ENCODE peak calls at places on chromosomes 4 and X, in six cellular contexts. D is SJSA1, M is aorta, I is left lung, A is gastrocnemius medialis, R is HCT116. Q is an unnamed sample.

GRCh38 chr4:139145552-139145932 is 31.5 kb downstream of the ELF2 start:
- DNase-seq in D (no peak), M (no peak), I (no peak), A (no peak), R (no peak), Q (no peak)

GRCh38 chrX:119981286-119982070 is 37.9 kb upstream of the NKAP start:
- DNase-seq in D (no peak), M (no peak), I (no peak), A (no peak), R (peak), Q (no peak)

GRCh38 chr4:102552781-102553180 is 51.6 kb downstream of the NFKB1 start:
- DNase-seq in D (no peak), M (no peak), I (no peak), A (no peak), R (no peak), Q (no peak)

GRCh38 chrX:134431894-134432293 is 28.1 kb upstream of the HPRT1 start:
- DNase-seq in D (no peak), M (no peak), I (no peak), A (no peak), R (no peak), Q (no peak)

GRCh38 chrX:122641826-122642225 is 542.3 kb upstream of the GRIA3 start:
- DNase-seq in D (no peak), M (no peak), I (no peak), A (no peak), R (no peak), Q (no peak)

GRCh38 chr4:144355809-144356757 is 215.6 kb upstream of the GYPA start:
- DNase-seq in D (peak), M (no peak), I (peak), A (no peak), R (peak), Q (peak)

GRCh38 chrX:78997870-78998558 is 52.8 kb downstream of the P2RY10 start:
- DNase-seq in D (no peak), M (no peak), I (no peak), A (no peak), R (no peak), Q (no peak)

GRCh38 chr4:3442959-3443749 is 1.4 kb downstream of the HGFAC start:
- DNase-seq in D (no peak), M (peak), I (no peak), A (no peak), R (no peak), Q (no peak)

GRCh38 chr4:100557306-100557705 is 39.5 kb upstream of the EMCN start:
- DNase-seq in D (no peak), M (no peak), I (no peak), A (no peak), R (no peak), Q (no peak)

GRCh38 chr4:89723096-89723495 is 113.9 kb downstream of the SNCA start:
- DNase-seq in D (no peak), M (no peak), I (no peak), A (no peak), R (no peak), Q (no peak)
- H3K27ac ChIP-seq in D (no peak), M (no peak), I (no peak), A (no peak), R (no peak), Q (no peak)

DNA sequence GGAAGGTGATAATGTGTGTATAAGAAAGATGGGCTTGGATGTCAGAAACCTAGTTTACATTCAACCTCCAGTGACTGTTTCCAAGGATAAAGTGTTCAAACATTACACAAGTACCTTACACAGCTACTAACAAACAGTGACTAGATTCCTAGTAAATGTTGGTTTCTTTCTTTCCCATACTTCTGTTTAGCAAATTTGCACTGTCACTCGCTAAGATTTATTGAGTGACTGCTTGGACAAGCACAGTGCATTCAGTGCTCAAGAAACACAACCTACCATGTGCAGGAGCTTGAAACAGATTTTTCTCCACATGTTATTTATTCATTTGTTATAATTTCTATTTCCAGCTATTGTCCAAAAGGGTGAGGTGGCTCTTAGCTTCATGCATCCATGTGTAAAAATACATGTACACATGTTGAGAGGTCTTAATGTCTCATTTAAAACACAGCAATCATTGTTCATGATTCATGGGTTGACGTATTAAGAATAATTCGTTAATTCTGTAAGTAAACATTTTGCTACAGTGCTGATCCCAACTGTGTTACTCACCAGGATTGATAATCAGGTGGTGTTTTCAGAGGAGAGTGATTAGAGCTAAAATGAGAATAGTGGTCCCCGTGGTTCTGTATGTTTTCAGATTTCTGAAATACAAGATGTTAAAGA is 153.0 kb downstream of the DCLK2 start:
- DNase-seq in D (no peak), M (no peak), I (no peak), A (no peak), R (no peak), Q (no peak)
- H3K27ac ChIP-seq in D (no peak), M (no peak), I (no peak), A (no peak), R (no peak), Q (no peak)

GRCh38 chr4:11702886-11703555 is 274.3 kb upstream of the HS3ST1 start:
- DNase-seq in D (no peak), M (no peak), I (no peak), A (no peak), R (no peak), Q (no peak)
- H3K27ac ChIP-seq in D (no peak), M (no peak), I (no peak), A (no peak), R (peak), Q (peak)

DNA sequence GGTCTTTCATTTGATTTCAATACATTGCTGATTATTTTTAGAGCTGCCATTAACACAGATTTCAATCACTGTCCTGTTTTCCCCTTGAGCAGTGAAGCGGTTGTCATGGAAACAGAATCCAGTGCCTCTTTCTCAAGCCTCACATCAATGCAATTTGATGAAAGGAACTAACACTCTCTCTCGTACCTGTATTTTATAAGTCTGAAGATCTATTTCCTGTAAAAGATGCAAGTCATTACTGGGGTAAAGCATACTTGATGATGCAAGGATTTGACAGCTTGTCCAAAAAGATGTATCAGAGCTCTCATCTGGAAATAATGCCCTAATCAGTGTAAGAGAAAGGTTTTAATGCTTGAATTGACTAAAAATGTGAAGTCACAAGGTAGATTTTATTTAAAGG is 17.9 kb upstream of the GASK1B start:
- DNase-seq in D (no peak), M (no peak), I (no peak), A (no peak), R (no peak), Q (no peak)
- H3K27ac ChIP-seq in D (no peak), M (no peak), I (no peak), A (no peak), R (no peak), Q (no peak)

DNA sequence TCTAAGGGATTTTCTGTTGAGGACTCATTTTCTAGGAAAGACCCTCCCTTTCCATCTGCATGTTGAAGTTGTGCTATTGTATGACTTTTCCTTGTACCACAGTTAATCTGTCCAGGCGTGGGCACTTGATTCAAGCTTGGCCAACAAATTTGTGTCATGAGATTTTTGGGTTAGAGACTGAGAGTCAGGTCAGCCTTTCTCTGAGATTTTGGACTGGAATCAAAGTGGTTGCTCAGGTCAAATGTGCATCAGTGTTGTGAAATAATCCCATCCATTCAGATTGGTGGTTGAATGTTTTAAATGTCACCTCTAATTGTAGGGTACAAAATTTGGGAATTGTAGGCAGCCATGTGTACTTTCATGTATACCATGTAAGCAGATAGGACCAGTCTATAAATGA is 545.2 kb upstream of the IGFBP7 start:
- DNase-seq in D (no peak), M (no peak), I (no peak), A (no peak), R (no peak), Q (no peak)
- H3K27ac ChIP-seq in D (no peak), M (no peak), I (no peak), A (no peak), R (no peak), Q (no peak)

DNA sequence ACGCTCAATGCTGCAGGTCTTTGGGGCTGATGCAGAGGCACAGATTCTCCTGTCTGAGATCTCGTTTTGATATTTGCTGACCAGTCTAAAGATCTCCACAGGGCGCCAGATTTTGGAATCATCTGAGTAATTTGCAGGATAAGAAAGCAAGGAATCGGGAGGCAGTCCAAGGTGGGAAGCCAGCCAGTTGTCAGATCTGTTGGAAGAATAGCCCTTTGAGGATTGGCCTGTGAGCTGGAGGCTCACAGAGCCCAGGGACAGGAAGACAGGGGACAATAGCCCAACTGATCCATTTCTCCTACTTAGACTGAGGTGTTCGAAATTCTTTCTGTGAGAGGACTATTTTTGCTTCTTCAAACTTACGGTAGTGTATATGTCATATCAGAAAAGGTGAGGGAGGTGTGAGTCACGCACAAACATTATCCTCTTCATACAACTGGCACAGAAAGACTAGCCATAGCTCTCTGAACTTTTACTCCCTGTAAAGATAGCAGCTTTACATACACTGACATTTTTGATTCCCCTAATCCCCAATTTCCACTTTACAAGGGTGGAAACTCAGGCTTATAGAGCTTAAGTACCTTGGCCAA is 8.8 kb downstream of the DIPK2B start:
- DNase-seq in D (no peak), M (no peak), I (no peak), A (no peak), R (no peak), Q (no peak)
- H3K27ac ChIP-seq in D (no peak), M (no peak), I (peak), A (no peak), R (no peak), Q (no peak)